ENCODE peak calls at places on chromosomes 4 and X, in eight cellular contexts. One of them, this sample, is unnamed.

GRCh38 chr4:139876328-139876941 is 210.8 kb downstream of the MGST2 start:
- DNase-seq in SK-N-SH: peak
- DNase-seq in IMR-90: no peak
- DNase-seq in mesendoderm: no peak
- DNase-seq in GM12878: no peak
- DNase-seq in fibroblast of lung: no peak
- DNase-seq in neural progenitor cell: no peak
- DNase-seq in PC-3: no peak
- DNase-seq in this sample: no peak

GRCh38 chr4:15131551-15131950 is 129.3 kb downstream of the CPEB2 start:
- DNase-seq in SK-N-SH: no peak
- DNase-seq in IMR-90: no peak
- DNase-seq in mesendoderm: peak
- DNase-seq in GM12878: no peak
- DNase-seq in fibroblast of lung: no peak
- DNase-seq in neural progenitor cell: no peak
- DNase-seq in PC-3: no peak
- DNase-seq in this sample: no peak

GRCh38 chr4:78213218-78213617 is 156.1 kb downstream of the FRAS1 start:
- DNase-seq in SK-N-SH: no peak
- DNase-seq in IMR-90: no peak
- DNase-seq in mesendoderm: no peak
- DNase-seq in GM12878: no peak
- DNase-seq in fibroblast of lung: no peak
- DNase-seq in neural progenitor cell: no peak
- DNase-seq in PC-3: no peak
- DNase-seq in this sample: no peak

GRCh38 chrX:29841750-29842149 is 373.6 kb upstream of the MAGEB2 start:
- DNase-seq in SK-N-SH: no peak
- DNase-seq in IMR-90: peak
- DNase-seq in mesendoderm: peak
- DNase-seq in GM12878: no peak
- DNase-seq in fibroblast of lung: peak
- DNase-seq in neural progenitor cell: no peak
- DNase-seq in PC-3: no peak
- DNase-seq in this sample: peak

GRCh38 chr4:148216866-148217814 is 225.1 kb downstream of the NR3C2 start:
- DNase-seq in SK-N-SH: no peak
- DNase-seq in IMR-90: no peak
- DNase-seq in mesendoderm: no peak
- DNase-seq in GM12878: peak
- DNase-seq in fibroblast of lung: peak
- DNase-seq in neural progenitor cell: no peak
- DNase-seq in PC-3: no peak
- DNase-seq in this sample: no peak

GRCh38 chr4:3209551-3210325 is 39.2 kb upstream of the MSANTD1 start:
- DNase-seq in SK-N-SH: no peak
- DNase-seq in IMR-90: no peak
- DNase-seq in mesendoderm: no peak
- DNase-seq in GM12878: no peak
- DNase-seq in fibroblast of lung: no peak
- DNase-seq in neural progenitor cell: no peak
- DNase-seq in PC-3: no peak
- DNase-seq in this sample: no peak

GRCh38 chrX:43964936-43965335 is 8.3 kb downstream of the NDP start:
- DNase-seq in SK-N-SH: no peak
- DNase-seq in IMR-90: no peak
- DNase-seq in mesendoderm: no peak
- DNase-seq in GM12878: no peak
- DNase-seq in fibroblast of lung: peak
- DNase-seq in neural progenitor cell: no peak
- DNase-seq in PC-3: peak
- DNase-seq in this sample: no peak

GRCh38 chr4:138522366-138522765 is 280.2 kb upstream of the SLC7A11 start:
- DNase-seq in SK-N-SH: no peak
- DNase-seq in IMR-90: peak
- DNase-seq in mesendoderm: peak
- DNase-seq in GM12878: no peak
- DNase-seq in fibroblast of lung: peak
- DNase-seq in neural progenitor cell: peak
- DNase-seq in PC-3: peak
- DNase-seq in this sample: no peak

GRCh38 chr4:19300213-19300612 is 951.5 kb upstream of the SLIT2 start:
- DNase-seq in SK-N-SH: no peak
- DNase-seq in IMR-90: peak
- DNase-seq in mesendoderm: no peak
- DNase-seq in GM12878: no peak
- DNase-seq in fibroblast of lung: peak
- DNase-seq in neural progenitor cell: no peak
- DNase-seq in PC-3: peak
- DNase-seq in this sample: peak

GRCh38 chr4:1793496-1793840 is 375 bp downstream of the FGFR3 start:
- DNase-seq in SK-N-SH: peak
- DNase-seq in IMR-90: no peak
- DNase-seq in mesendoderm: peak
- DNase-seq in GM12878: no peak
- DNase-seq in fibroblast of lung: peak
- DNase-seq in neural progenitor cell: peak
- DNase-seq in PC-3: peak
- DNase-seq in this sample: no peak

GRCh38 chrX:44744828-44745227 is 99.0 kb upstream of the DUSP21 start:
- DNase-seq in SK-N-SH: no peak
- DNase-seq in IMR-90: no peak
- DNase-seq in mesendoderm: no peak
- DNase-seq in GM12878: no peak
- DNase-seq in fibroblast of lung: no peak
- DNase-seq in neural progenitor cell: no peak
- DNase-seq in PC-3: no peak
- DNase-seq in this sample: no peak

GRCh38 chr4:128385683-128386304 is 98.2 kb upstream of the PGRMC2 start:
- DNase-seq in SK-N-SH: no peak
- DNase-seq in IMR-90: peak
- DNase-seq in mesendoderm: peak
- DNase-seq in GM12878: no peak
- DNase-seq in fibroblast of lung: peak
- DNase-seq in neural progenitor cell: no peak
- DNase-seq in PC-3: peak
- DNase-seq in this sample: no peak

GRCh38 chrX:103562801-103563200 is 22.5 kb upstream of the TCEAL4 start:
- DNase-seq in SK-N-SH: no peak
- DNase-seq in IMR-90: no peak
- DNase-seq in mesendoderm: no peak
- DNase-seq in GM12878: no peak
- DNase-seq in fibroblast of lung: no peak
- DNase-seq in neural progenitor cell: no peak
- DNase-seq in PC-3: peak
- DNase-seq in this sample: no peak

GRCh38 chr4:53748328-53748772 is 157.1 kb upstream of the LNX1 start:
- DNase-seq in SK-N-SH: no peak
- DNase-seq in IMR-90: no peak
- DNase-seq in mesendoderm: no peak
- DNase-seq in GM12878: peak
- DNase-seq in fibroblast of lung: no peak
- DNase-seq in neural progenitor cell: no peak
- DNase-seq in PC-3: no peak
- DNase-seq in this sample: no peak

GRCh38 chr4:52019941-52020657 is at the start of gene LRRC66:
- DNase-seq in SK-N-SH: no peak
- DNase-seq in IMR-90: no peak
- DNase-seq in mesendoderm: no peak
- DNase-seq in GM12878: no peak
- DNase-seq in fibroblast of lung: no peak
- DNase-seq in neural progenitor cell: no peak
- DNase-seq in PC-3: peak
- DNase-seq in this sample: no peak

GRCh38 chrX:119292445-119292844 is 56.4 kb downstream of the PGRMC1 start:
- DNase-seq in SK-N-SH: no peak
- DNase-seq in IMR-90: no peak
- DNase-seq in mesendoderm: peak
- DNase-seq in GM12878: no peak
- DNase-seq in fibroblast of lung: no peak
- DNase-seq in neural progenitor cell: peak
- DNase-seq in PC-3: peak
- DNase-seq in this sample: no peak

GRCh38 chrX:117972681-117973080 is 143.9 kb downstream of the KLHL13 start:
- DNase-seq in SK-N-SH: no peak
- DNase-seq in IMR-90: peak
- DNase-seq in mesendoderm: peak
- DNase-seq in GM12878: no peak
- DNase-seq in fibroblast of lung: peak
- DNase-seq in neural progenitor cell: no peak
- DNase-seq in PC-3: no peak
- DNase-seq in this sample: no peak

GRCh38 chrX:72081605-72082320 is 50.0 kb downstream of the RTL5 start:
- DNase-seq in SK-N-SH: peak
- DNase-seq in IMR-90: no peak
- DNase-seq in mesendoderm: peak
- DNase-seq in GM12878: no peak
- DNase-seq in fibroblast of lung: no peak
- DNase-seq in neural progenitor cell: no peak
- DNase-seq in PC-3: no peak
- DNase-seq in this sample: no peak

GRCh38 chr4:122044496-122044895 is 92.6 kb upstream of the TRPC3 start:
- DNase-seq in SK-N-SH: no peak
- DNase-seq in IMR-90: peak
- DNase-seq in mesendoderm: no peak
- DNase-seq in GM12878: no peak
- DNase-seq in fibroblast of lung: no peak
- DNase-seq in neural progenitor cell: no peak
- DNase-seq in PC-3: no peak
- DNase-seq in this sample: no peak

GRCh38 chrX:73563740-73564073 is 710 bp downstream of the CHIC1 start:
- DNase-seq in SK-N-SH: no peak
- DNase-seq in IMR-90: no peak
- DNase-seq in mesendoderm: no peak
- DNase-seq in GM12878: peak
- DNase-seq in fibroblast of lung: peak
- DNase-seq in neural progenitor cell: no peak
- DNase-seq in PC-3: no peak
- DNase-seq in this sample: no peak

DNA sequence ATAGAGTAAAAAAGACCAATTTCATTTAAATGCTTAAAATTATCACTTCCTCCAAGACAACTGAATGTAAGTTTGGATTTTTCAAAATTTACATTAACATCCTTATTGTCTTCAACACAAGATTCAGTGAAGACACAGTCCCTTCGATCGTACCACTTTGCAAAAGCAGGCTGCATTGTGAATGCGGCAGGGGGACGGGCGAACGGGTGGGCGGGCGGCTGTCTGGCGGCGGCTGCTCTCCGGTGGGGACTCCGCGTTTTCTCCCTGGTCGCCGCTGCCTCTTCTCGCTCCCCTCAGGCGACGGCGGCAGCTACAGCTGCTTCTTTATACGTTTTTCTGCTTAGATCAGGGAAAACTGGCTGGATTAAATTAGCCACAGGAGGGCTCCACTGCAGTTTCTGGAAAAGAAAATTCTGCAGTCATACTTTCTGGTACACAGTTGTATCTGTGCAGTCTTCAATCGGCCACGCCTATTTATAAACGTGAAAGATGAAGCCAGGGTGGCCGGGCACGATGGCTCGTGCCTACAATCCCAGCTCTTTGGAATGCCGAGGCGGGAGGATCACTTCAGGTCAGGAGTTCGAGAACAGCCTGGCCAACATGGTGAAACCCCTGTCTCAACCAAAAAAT is 33.9 kb upstream of the HPF1 start:
- DNase-seq in SK-N-SH: peak
- DNase-seq in IMR-90: peak
- DNase-seq in mesendoderm: peak
- DNase-seq in GM12878: no peak
- DNase-seq in fibroblast of lung: peak
- DNase-seq in neural progenitor cell: peak
- DNase-seq in PC-3: peak
- DNase-seq in this sample: peak
- H3K9ac ChIP-seq in SK-N-SH: peak
- H3K9ac ChIP-seq in IMR-90: peak
- H3K9ac ChIP-seq in mesendoderm: no peak
- H3K9ac ChIP-seq in GM12878: no peak
- H3K9ac ChIP-seq in fibroblast of lung: no peak
- H3K9ac ChIP-seq in neural progenitor cell: no peak
- H3K9ac ChIP-seq in PC-3: no peak
- H3K9ac ChIP-seq in this sample: peak

GRCh38 chr4:8176547-8177399 is 18.2 kb upstream of the ABLIM2 start:
- DNase-seq in SK-N-SH: peak
- DNase-seq in IMR-90: peak
- DNase-seq in mesendoderm: peak
- DNase-seq in GM12878: no peak
- DNase-seq in fibroblast of lung: peak
- DNase-seq in neural progenitor cell: peak
- DNase-seq in PC-3: peak
- DNase-seq in this sample: no peak

GRCh38 chr4:8177544-8177943 is 18.9 kb upstream of the ABLIM2 start:
- DNase-seq in SK-N-SH: peak
- DNase-seq in IMR-90: no peak
- DNase-seq in mesendoderm: no peak
- DNase-seq in GM12878: no peak
- DNase-seq in fibroblast of lung: no peak
- DNase-seq in neural progenitor cell: no peak
- DNase-seq in PC-3: no peak
- DNase-seq in this sample: no peak

GRCh38 chr4:8175686-8176085 is 17.1 kb upstream of the ABLIM2 start:
- DNase-seq in SK-N-SH: no peak
- DNase-seq in IMR-90: no peak
- DNase-seq in mesendoderm: no peak
- DNase-seq in GM12878: no peak
- DNase-seq in fibroblast of lung: no peak
- DNase-seq in neural progenitor cell: no peak
- DNase-seq in PC-3: no peak
- DNase-seq in this sample: no peak

GRCh38 chr4:8173641-8174242 is 15.1 kb upstream of the ABLIM2 start:
- DNase-seq in SK-N-SH: no peak
- DNase-seq in IMR-90: no peak
- DNase-seq in mesendoderm: no peak
- DNase-seq in GM12878: no peak
- DNase-seq in fibroblast of lung: no peak
- DNase-seq in neural progenitor cell: no peak
- DNase-seq in PC-3: peak
- DNase-seq in this sample: no peak

GRCh38 chr4:8174970-8175369 is 16.4 kb upstream of the ABLIM2 start:
- DNase-seq in SK-N-SH: no peak
- DNase-seq in IMR-90: no peak
- DNase-seq in mesendoderm: no peak
- DNase-seq in GM12878: no peak
- DNase-seq in fibroblast of lung: no peak
- DNase-seq in neural progenitor cell: no peak
- DNase-seq in PC-3: no peak
- DNase-seq in this sample: no peak
- H3K9ac ChIP-seq in SK-N-SH: no peak
- H3K9ac ChIP-seq in IMR-90: no peak
- H3K9ac ChIP-seq in mesendoderm: no peak
- H3K9ac ChIP-seq in GM12878: no peak
- H3K9ac ChIP-seq in fibroblast of lung: no peak
- H3K9ac ChIP-seq in neural progenitor cell: no peak
- H3K9ac ChIP-seq in PC-3: no peak
- H3K9ac ChIP-seq in this sample: no peak

GRCh38 chr4:7487998-7488671 is 53.4 kb upstream of the PSAPL1 start:
- DNase-seq in SK-N-SH: no peak
- DNase-seq in IMR-90: no peak
- DNase-seq in mesendoderm: no peak
- DNase-seq in GM12878: no peak
- DNase-seq in fibroblast of lung: no peak
- DNase-seq in neural progenitor cell: no peak
- DNase-seq in PC-3: no peak
- DNase-seq in this sample: no peak
- H3K9ac ChIP-seq in SK-N-SH: no peak
- H3K9ac ChIP-seq in IMR-90: no peak
- H3K9ac ChIP-seq in mesendoderm: no peak
- H3K9ac ChIP-seq in GM12878: no peak
- H3K9ac ChIP-seq in fibroblast of lung: no peak
- H3K9ac ChIP-seq in neural progenitor cell: no peak
- H3K9ac ChIP-seq in PC-3: no peak
- H3K9ac ChIP-seq in this sample: no peak

GRCh38 chrX:136268051-136269048 is 17.1 kb upstream of the MAP7D3 start:
- DNase-seq in SK-N-SH: peak
- DNase-seq in IMR-90: peak
- DNase-seq in mesendoderm: peak
- DNase-seq in GM12878: no peak
- DNase-seq in fibroblast of lung: no peak
- DNase-seq in neural progenitor cell: peak
- DNase-seq in PC-3: peak
- DNase-seq in this sample: no peak
- H3K9ac ChIP-seq in SK-N-SH: no peak
- H3K9ac ChIP-seq in IMR-90: no peak
- H3K9ac ChIP-seq in mesendoderm: no peak
- H3K9ac ChIP-seq in GM12878: no peak
- H3K9ac ChIP-seq in fibroblast of lung: no peak
- H3K9ac ChIP-seq in neural progenitor cell: no peak
- H3K9ac ChIP-seq in PC-3: no peak
- H3K9ac ChIP-seq in this sample: no peak